ENCODE peak calls at places on chromosomes 12 and 14, in seven cellular contexts. Y, T, I, N, B, A and M are unnamed samples.

GRCh38 chr12:65725376-65725775 is 98.9 kb upstream of the HMGA2 start:
- DNase-seq in B (no peak), I (no peak), N (peak; percentile 50), Y (peak; percentile 29), T (peak; percentile 46), A (peak; percentile 24), M (no peak)

GRCh38 chr14:92135269-92135668 is 13.5 kb downstream of the CPSF2 start:
- DNase-seq in I (peak; percentile 59), A (peak; percentile 43), T (peak; percentile 59), N (peak; percentile 70), Y (peak; percentile 4), B (peak; percentile 49), M (no peak)

GRCh38 chr12:31923063-31923412 is 36.2 kb upstream of the RESF1 start:
- DNase-seq in A (no peak), I (no peak), T (no peak), Y (no peak), N (peak; percentile 3), B (no peak), M (no peak)

GRCh38 chr14:23182372-23183014 is 967 bp downstream of the SLC7A8 start:
- DNase-seq in B (peak; percentile 16), T (no peak), Y (peak; percentile 46), N (peak; percentile 53), A (peak; percentile 35), I (no peak), M (no peak)

GRCh38 chr12:2393016-2393415 is 340.2 kb downstream of the CACNA1C start:
- DNase-seq in T (no peak), Y (no peak), A (no peak), B (no peak), N (no peak), I (no peak), M (no peak)

GRCh38 chr14:69637503-69638030 is 26.2 kb downstream of the SUSD6 start:
- DNase-seq in Y (no peak), A (no peak), N (no peak), I (no peak), T (no peak), B (no peak), M (no peak)

GRCh38 chr12:128510527-128510926 is 243.6 kb downstream of the TMEM132C start:
- DNase-seq in A (no peak), T (no peak), Y (no peak), N (no peak), B (no peak), I (no peak), M (no peak)

GRCh38 chr12:116002890-116003536 is 274.5 kb downstream of the MED13L start:
- DNase-seq in I (peak; percentile 18), N (peak; percentile 38), T (peak; percentile 8), B (no peak), Y (no peak), A (no peak), M (no peak)

GRCh38 chr12:116087399-116087798 is 190.1 kb downstream of the MED13L start:
- DNase-seq in A (no peak), T (no peak), N (no peak), B (no peak), I (no peak), Y (no peak), M (no peak)

GRCh38 chr14:60090864-60091519 is 731 bp upstream of the PCNX4 start:
- DNase-seq in Y (peak; percentile 52), B (peak; percentile 67), A (peak; percentile 84), I (peak; percentile 58), T (peak; percentile 64), N (peak; percentile 74), M (no peak)

GRCh38 chr12:4355843-4356327 is 23.6 kb downstream of the FGF23 start:
- DNase-seq in T (peak; percentile 8), B (peak; percentile 19), A (peak; percentile 32), N (peak; percentile 18), I (peak; percentile 76), Y (peak; percentile 9), M (peak; percentile 35)

GRCh38 chr14:21913759-21914158 is 240.1 kb upstream of the OR4E1 start:
- DNase-seq in I (peak; percentile 93), Y (peak; percentile 53), N (peak; percentile 66), B (peak; percentile 87), A (peak; percentile 90), T (peak; percentile 38), M (peak; percentile 33)

GRCh38 chr12:72271401-72271740 is 799 bp upstream of the TRHDE start:
- DNase-seq in A (no peak), Y (no peak), N (peak; percentile 34), T (peak; percentile 63), I (no peak), B (peak; percentile 9), M (no peak)

GRCh38 chr14:64510127-64510808 is 5.7 kb downstream of the ZBTB1 start:
- DNase-seq in T (no peak), N (peak; percentile 18), I (no peak), A (no peak), Y (no peak), B (no peak), M (no peak)

DNA sequence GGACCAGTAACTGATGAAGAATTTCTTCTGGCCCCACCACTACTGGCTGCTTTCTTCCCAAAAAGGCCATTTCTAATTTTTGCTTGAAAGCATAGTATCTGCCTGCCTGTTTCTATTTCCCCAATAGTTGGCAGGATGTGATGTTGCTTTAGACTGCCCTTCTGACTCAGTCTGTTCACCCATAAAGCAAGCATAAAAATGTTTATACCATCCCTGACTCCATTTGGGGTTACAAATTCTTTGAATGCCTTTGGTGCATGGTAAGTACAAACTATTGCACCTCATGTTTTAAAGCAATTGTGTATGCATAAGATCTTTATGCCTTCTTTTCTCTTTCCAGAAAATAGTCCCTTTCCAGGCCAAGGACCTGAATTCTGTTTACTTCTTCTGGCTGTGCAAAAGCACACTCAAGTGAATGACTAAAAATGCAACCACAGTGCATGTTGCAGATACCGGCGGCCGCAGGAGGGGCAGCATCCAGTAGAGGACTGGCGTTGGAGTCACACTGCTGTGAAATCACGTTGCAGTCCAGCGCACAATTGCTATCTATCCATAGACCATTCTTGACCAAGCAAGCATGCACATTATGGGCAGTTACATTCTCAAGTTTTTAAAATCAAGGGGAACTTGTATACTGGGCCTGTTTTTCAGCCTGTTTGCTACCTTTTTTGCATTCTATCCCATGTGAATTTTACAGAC is 82.4 kb downstream of the SLC5A8 start:
- DNase-seq in A (no peak), N (peak; percentile 75), Y (no peak), I (no peak), T (peak; percentile 80), B (no peak), M (no peak)
- H3K27ac ChIP-seq in A (no peak overlapping the region), N (peak overlapping the region; percentile 16), Y (no peak overlapping the region), I (no peak overlapping the region), T (peak overlapping the region; percentile 84), B (no peak overlapping the region), M (no peak overlapping the region)

DNA sequence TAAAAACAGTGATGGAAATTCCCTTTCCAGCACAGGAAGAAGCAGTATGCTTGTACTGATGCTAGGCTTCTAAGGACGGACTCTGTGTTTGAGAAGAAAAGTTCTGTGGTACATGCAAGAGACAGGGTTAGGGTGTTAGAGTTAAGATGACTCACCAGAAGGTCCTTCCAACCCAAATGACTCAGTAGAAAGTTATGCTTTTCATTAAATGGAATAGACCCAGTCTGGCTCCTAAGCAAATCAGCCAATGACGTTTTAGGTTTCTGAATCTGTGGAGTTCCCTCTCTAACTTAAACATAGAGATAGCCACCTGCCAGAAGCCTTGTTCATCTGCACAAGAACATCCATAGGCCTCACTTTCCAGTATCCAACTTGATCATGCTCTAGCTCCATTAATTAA is 5.7 kb downstream of the PTHLH start:
- DNase-seq in I (peak; percentile 91), Y (peak; percentile 96), T (peak; percentile 99), B (peak; percentile 91), N (peak; percentile 96), A (peak; percentile 100), M (peak; percentile 85)
- H3K4me2 ChIP-seq in I (peak overlapping the region; percentile 94), Y (peak overlapping the region; percentile 92), T (no peak overlapping the region), B (peak overlapping the region; percentile 94), N (peak overlapping the region; percentile 75), A (peak overlapping the region; percentile 82), M (peak overlapping the region; percentile 91)

DNA sequence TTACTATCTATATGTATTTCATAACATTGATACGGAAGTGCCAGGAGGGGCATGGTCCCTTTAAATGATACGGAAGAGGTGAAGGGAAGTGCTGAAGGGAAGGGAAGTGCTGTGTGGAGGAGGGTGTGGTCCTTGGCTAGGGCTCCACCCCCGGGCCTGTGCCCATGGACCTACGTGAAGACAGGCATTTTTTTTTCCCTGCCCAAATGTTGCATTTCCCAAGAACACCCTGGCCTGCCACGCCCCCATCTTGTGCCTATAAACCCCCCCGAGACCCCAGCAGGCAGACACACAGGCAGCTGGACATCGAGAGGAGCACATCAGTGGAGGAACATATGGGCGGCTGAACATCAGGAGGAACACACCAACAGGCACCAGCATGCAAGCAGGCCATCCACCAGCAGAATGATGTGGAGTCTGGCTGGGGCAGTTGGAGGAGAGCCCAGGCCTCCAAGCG is 134.1 kb downstream of the SLC41A2 start:
- DNase-seq in I (peak; percentile 20), T (no peak), A (peak; percentile 19), N (no peak), B (no peak), Y (no peak), M (no peak)
- H3K27ac ChIP-seq in I (no peak overlapping the region), T (no peak overlapping the region), A (no peak overlapping the region), N (no peak overlapping the region), B (no peak overlapping the region), Y (no peak overlapping the region), M (no peak overlapping the region)

GRCh38 chr14:93319494-93319893 is 13.3 kb downstream of the BTBD7 start:
- DNase-seq in I (no peak), B (no peak), A (no peak), N (no peak), Y (no peak), T (no peak), M (no peak)

GRCh38 chr14:93316716-93317115 is 16.1 kb downstream of the BTBD7 start:
- DNase-seq in N (peak; percentile 63), A (no peak), B (no peak), T (peak; percentile 18), I (no peak), Y (no peak), M (no peak)

GRCh38 chr14:93317200-93317599 is 15.6 kb downstream of the BTBD7 start:
- DNase-seq in Y (no peak), T (no peak), B (no peak), N (no peak), A (no peak), I (no peak), M (no peak)

GRCh38 chr14:93318927-93319326 is 13.9 kb downstream of the BTBD7 start:
- DNase-seq in N (peak; percentile 34), B (no peak), T (peak; percentile 30), A (no peak), Y (no peak), I (no peak), M (no peak)

DNA sequence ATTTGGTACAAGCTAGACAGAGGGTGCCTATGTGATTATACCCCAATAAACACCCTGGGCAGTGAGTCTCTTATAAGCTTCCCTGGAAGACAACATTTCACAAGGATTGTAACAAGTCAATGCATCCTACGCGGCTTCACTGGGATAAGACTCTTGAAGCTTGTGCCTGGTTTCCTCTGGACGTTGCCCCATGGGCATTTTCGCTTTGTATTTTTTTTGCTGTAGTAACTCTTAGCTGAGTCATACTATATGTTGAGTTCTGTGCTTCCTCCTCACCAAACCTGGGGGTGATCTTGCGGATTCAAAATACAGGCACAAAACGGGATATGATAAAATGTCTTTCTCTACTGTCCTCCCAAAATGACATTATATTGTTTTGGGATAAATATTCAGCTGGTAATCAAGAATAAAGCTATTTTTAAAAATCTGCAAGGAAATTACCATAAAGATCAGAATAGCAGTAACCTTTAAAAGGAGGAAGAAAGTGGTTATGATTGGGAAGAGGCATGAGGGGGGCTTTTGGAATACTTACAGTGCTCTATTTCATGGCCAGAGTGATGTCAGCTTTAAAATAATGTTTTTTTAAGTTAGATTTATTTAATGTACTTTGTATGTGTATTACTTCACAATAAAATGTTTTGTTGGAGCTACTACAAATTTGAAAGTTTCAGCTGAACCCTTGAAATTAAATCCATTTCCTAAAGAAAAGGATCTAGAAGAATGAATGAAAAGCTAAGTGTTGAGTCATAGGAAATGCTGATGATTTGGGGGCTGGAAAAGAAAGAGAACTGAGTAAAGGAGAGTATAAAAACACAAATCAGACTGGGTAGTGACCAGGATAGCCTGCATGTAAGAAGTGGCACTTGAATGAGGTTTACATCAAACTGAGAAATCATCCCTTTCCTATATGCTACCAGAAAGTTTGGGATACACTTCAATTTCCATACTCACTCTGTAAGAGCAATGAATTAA is 14.7 kb downstream of the BTBD7 start:
- DNase-seq in B (peak; percentile 77), I (peak; percentile 82), N (peak; percentile 44), A (peak; percentile 21), T (peak; percentile 41), Y (no peak), M (no peak)
- H3K4me2 ChIP-seq in B (peak overlapping the region; percentile 89), I (peak overlapping the region; percentile 91), N (peak overlapping the region; percentile 14), A (peak overlapping the region; percentile 39), T (peak overlapping the region; percentile 33), Y (peak overlapping the region; percentile 5), M (peak overlapping the region; percentile 3)